ENCODE peak calls at places on chromosome 19, in seven cellular contexts. Q, V, B, Z, J, W and L are unnamed samples.
A peak's percentile ranks its signal among the peaks of the same experiment; 100 is the strongest.

GRCh38 chr19:41616785-41617621 is 9.9 kb downstream of the CEACAM4 start:
- DNase-seq in W (peak; percentile 44), V (peak; percentile 10), Q (no peak), J (no peak), B (peak; percentile 30), Z (peak; percentile 0), L (peak; percentile 23)

GRCh38 chr19:58181902-58182576 is 822 bp upstream of the ZNF274 start:
- DNase-seq in V (no peak), W (peak; percentile 77), Q (no peak), B (peak; percentile 75), J (peak; percentile 62), Z (peak; percentile 35), L (peak; percentile 73)

GRCh38 chr19:37492213-37492612 is 14.5 kb upstream of the ZNF793 start:
- DNase-seq in B (no peak), Q (no peak), Z (no peak), V (no peak), J (no peak), W (no peak), L (no peak)

GRCh38 chr19:5436101-5436947 is 18.9 kb upstream of the ZNRF4 start:
- DNase-seq in B (peak; percentile 94), V (peak; percentile 73), J (peak; percentile 96), Q (peak; percentile 89), W (no peak), Z (peak; percentile 33), L (peak; percentile 90)

GRCh38 chr19:10219678-10220077 is 11.5 kb downstream of the S1PR2 start:
- DNase-seq in J (no peak), Q (no peak), Z (peak; percentile 36), V (peak; percentile 89), W (peak; percentile 69), B (peak; percentile 79), L (peak; percentile 57)

GRCh38 chr19:17330546-17331253 is 4.0 kb downstream of the ANO8 start:
- DNase-seq in Z (no peak), V (no peak), Q (no peak), J (no peak), B (no peak), W (no peak), L (no peak)

GRCh38 chr19:5949792-5950305 is 28.1 kb downstream of the RANBP3 start:
- DNase-seq in Q (no peak), V (no peak), Z (no peak), W (no peak), B (no peak), J (no peak), L (no peak)

GRCh38 chr19:45323671-45324081 is 1.0 kb upstream of the CKM start:
- DNase-seq in B (peak; percentile 60), J (peak; percentile 68), V (no peak), W (no peak), Z (no peak), Q (no peak), L (peak; percentile 57)

GRCh38 chr19:13099073-13099999 is 3.3 kb downstream of the LYL1 start:
- DNase-seq in B (peak; percentile 78), J (peak; percentile 74), W (peak; percentile 37), V (no peak), Z (no peak), Q (no peak), L (peak; percentile 68)

GRCh38 chr19:4057913-4058695 is 8.6 kb downstream of the ZBTB7A start:
- DNase-seq in W (peak; percentile 84), V (peak; percentile 85), Z (peak; percentile 93), B (peak; percentile 38), Q (no peak), J (no peak), L (peak; percentile 74)

GRCh38 chr19:46728693-46729339 is 11.9 kb upstream of the PRKD2 start:
- DNase-seq in Z (peak; percentile 57), V (peak; percentile 44), B (peak; percentile 77), J (peak; percentile 90), W (peak; percentile 79), Q (peak; percentile 43), L (peak; percentile 71)

GRCh38 chr19:43643326-43643725 is 3.7 kb upstream of the CADM4 start:
- DNase-seq in W (no peak), B (no peak), Q (no peak), J (no peak), Z (no peak), V (no peak), L (no peak)

GRCh38 chr19:37654833-37655688 is at the start of gene ZFP30:
- DNase-seq in V (peak; percentile 81), Z (peak; percentile 91), Q (peak; percentile 89), W (peak; percentile 85), J (peak; percentile 85), B (peak; percentile 76), L (peak; percentile 89)

GRCh38 chr19:3979289-3979673 is 6.0 kb downstream of the EEF2 start:
- DNase-seq in Q (no peak), B (peak; percentile 41), W (no peak), V (no peak), J (peak; percentile 49), Z (no peak), L (no peak)

GRCh38 chr19:29645911-29646310 is 19.4 kb upstream of the PLEKHF1 start:
- DNase-seq in W (no peak), Z (no peak), J (no peak), Q (no peak), B (no peak), V (peak; percentile 34), L (no peak)

GRCh38 chr19:46571495-46571894 is 29.6 kb upstream of the CALM3 start:
- DNase-seq in W (peak; percentile 49), Z (peak; percentile 36), J (peak; percentile 66), Q (no peak), B (peak; percentile 85), V (no peak), L (peak; percentile 95)

DNA sequence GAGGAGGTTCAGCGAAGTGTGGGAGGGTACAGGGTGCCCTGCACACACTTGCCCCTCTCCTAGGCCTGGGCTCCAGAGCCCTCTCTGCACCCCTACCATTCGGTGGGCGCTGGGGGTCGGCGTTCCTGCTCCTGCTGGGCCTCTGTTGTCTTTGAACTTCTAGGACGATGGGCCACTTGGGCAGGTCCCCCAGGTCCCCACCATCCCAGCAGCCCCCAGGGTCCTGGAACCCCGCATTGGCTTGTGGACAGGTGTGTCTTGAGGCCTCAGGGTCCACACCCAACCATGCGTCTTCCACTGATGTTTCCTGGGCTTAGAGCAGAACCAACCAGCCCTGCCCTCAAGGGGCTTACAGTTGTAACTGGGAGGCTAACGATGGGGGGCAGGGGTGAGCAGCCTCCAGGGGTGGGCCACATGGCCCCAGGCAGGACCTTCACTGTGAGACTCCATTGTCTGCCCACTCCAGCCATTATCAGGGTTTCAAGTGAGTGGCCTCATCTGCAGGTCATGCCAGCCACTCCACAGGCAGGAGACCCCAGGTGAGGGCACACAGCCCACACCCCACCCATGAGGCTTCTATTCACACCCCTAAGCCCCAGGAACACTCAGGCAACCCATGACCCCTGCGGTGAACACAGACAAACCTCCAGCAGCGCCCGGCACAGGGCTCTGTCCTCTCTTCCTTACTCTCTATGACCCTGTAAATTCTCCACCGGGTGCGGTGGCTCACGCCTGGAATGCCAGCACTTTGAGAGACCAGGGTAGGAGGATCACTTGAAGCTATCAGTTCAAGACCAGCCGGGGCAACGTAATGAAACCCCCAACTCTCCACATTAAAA is 2.0 kb upstream of the KLF16 start:
- DNase-seq in W (no peak), Q (no peak), Z (no peak), V (no peak), J (no peak), B (no peak), L (no peak)
- H3K23ac ChIP-seq in W (no peak overlapping the region), Q (peak overlapping the region; percentile 91), Z (no peak overlapping the region), V (no peak overlapping the region), J (no peak overlapping the region), B (no peak overlapping the region), L (peak overlapping the region; percentile 85)

DNA sequence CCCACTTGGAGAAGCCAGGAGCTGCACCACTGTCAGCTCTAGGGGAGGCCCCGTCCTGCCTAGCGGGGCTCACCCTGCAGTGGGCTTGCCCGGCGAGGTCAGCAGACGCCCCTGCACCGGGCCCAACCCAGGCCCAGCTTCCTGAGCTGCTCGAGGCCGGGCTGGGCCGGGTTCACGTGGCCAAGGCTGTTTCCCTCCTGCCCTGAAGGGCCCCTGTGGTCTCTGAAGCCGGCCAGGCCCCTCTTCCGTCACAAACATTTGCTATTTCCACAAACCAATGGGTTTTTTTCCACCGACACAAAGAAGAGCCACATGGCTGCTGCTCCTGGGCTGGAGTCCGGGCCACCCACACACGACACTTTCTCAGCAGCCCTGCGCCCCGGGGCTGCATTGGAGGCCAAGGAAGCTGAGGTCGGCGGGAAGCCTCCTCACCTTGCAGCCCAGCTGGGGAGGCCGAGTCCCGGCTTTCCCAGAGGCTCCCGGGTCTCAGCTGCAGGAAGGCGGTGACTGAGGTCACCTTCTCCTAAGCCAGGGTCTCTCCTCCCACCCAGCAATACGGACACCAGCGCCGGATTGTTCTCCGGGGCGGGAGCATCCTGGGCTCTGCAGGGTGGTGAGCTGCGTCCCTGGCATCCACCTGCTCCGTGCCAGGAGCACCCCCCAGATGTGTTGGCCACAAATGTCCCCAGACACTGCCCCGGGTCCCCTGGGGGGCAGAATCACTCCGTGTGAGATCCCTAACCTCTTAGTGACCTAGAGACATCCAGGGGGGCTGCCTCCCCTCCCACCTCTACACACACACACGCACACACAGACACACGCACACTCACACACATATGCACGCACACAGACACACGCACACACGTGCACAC is 80.5 kb downstream of the GADD45B start:
- DNase-seq in Z (no peak), W (no peak), Q (no peak), V (no peak), B (no peak), J (no peak), L (no peak)
- H2BK120ac ChIP-seq in Z (no peak overlapping the region), W (peak overlapping the region; percentile 92), Q (peak overlapping the region; percentile 41), V (peak overlapping the region; percentile 15), B (no peak overlapping the region), J (no peak overlapping the region), L (no peak overlapping the region)

GRCh38 chr19:31353826-31354225 is 4.6 kb upstream of the TSHZ3 start:
- DNase-seq in B (peak; percentile 70), J (peak; percentile 66), Z (no peak), W (no peak), Q (no peak), V (no peak), L (peak; percentile 72)

GRCh38 chr19:31352782-31353651 is 3.8 kb upstream of the TSHZ3 start:
- DNase-seq in W (no peak), Q (no peak), V (no peak), Z (no peak), B (peak; percentile 56), J (peak; percentile 65), L (peak; percentile 85)

GRCh38 chr19:31351212-31352193 is 2.3 kb upstream of the TSHZ3 start:
- DNase-seq in J (peak; percentile 66), V (peak; percentile 63), Q (no peak), W (peak; percentile 72), Z (peak; percentile 73), B (no peak), L (peak; percentile 77)

GRCh38 chr19:31350693-31351211 is 1.5 kb upstream of the TSHZ3 start:
- DNase-seq in B (peak; percentile 43), W (peak; percentile 63), V (peak; percentile 56), Z (peak; percentile 67), Q (no peak), J (peak; percentile 79), L (peak; percentile 54)

GRCh38 chr19:31352296-31352781 is 3.1 kb upstream of the TSHZ3 start:
- DNase-seq in J (no peak), W (no peak), Q (no peak), V (no peak), B (peak; percentile 55), Z (no peak), L (peak; percentile 70)
- H3K23ac ChIP-seq in J (no peak overlapping the region), W (no peak overlapping the region), Q (no peak overlapping the region), V (peak overlapping the region; percentile 44), B (no peak overlapping the region), Z (no peak overlapping the region), L (peak overlapping the region; percentile 74)

DNA sequence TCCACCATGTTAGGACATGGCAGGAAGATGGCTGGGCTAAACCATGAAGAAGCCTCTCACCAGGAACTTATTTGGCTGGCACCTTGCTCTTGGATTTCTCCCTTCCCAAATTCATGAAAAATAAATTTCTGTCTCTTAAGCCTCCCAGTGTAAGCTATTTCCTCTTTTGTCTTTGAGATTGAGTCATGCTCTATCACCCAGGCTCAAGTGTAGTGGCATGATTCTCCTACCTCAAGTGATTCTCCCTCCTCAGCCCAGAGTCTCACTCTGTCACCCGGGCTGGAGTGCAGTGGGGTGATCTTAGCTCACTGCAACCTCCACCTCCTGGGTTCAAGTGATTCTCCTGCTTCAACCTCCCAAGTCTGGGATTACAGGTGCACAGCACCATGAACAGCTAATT is 12.6 kb downstream of the ZNF888 start:
- DNase-seq in V (no peak), Z (no peak), W (no peak), B (no peak), J (no peak), Q (no peak), L (no peak)
- H2BK120ac ChIP-seq in V (no peak overlapping the region), Z (no peak overlapping the region), W (no peak overlapping the region), B (no peak overlapping the region), J (no peak overlapping the region), Q (no peak overlapping the region), L (no peak overlapping the region)